ENCODE peak calls at places on chromosomes 7 and 10, in six cellular contexts. S is activated CD4-positive, alpha-beta memory T cell treated with anti-CD3 and anti-CD28 coated beads, Interleukin-2, amount 10 ng/mL, durations not matched to agents 7 days and 5 days; Q is mesendoderm; E is islet precursor cell; I is hippocampal formation; B is HTR-8/SVneo. T is an unnamed sample.
A peak's percentile ranks its signal among the peaks of the same experiment; 100 is the strongest.

GRCh38 chr7:50801907-50802306 is 19.2 kb upstream of the GRB10 start:
- DNase-seq in B (no peak), Q (no peak), S (no peak), E (no peak), I (no peak), T (no peak)

GRCh38 chr7:45922810-45923209 is 1.7 kb upstream of the IGFBP3 start:
- DNase-seq in B (no peak), S (peak; percentile 58), I (no peak), E (no peak), Q (peak; percentile 31), T (no peak)

GRCh38 chr10:6348091-6348862 is 145.5 kb downstream of the PFKFB3 start:
- DNase-seq in E (peak; percentile 37), S (peak; percentile 87), B (no peak), Q (peak; percentile 37), I (peak; percentile 21), T (no peak)

GRCh38 chr10:47058961-47059391 is 147.7 kb downstream of the PTPN20 start:
- DNase-seq in S (no peak), I (no peak), E (no peak), B (peak; percentile 36), Q (no peak), T (no peak)

GRCh38 chr7:83347836-83348482 is 185.3 kb upstream of the PCLO start:
- DNase-seq in Q (peak; percentile 83), B (peak; percentile 23), S (no peak), I (no peak), E (peak; percentile 83), T (peak; percentile 17)

GRCh38 chr7:73308074-73308664 is 457 bp downstream of the NSUN5 start:
- DNase-seq in Q (peak; percentile 22), E (no peak), S (no peak), B (no peak), I (no peak), T (no peak)

GRCh38 chr7:87797798-87798403 is 78.3 kb downstream of the SLC25A40 start:
- DNase-seq in E (peak; percentile 27), Q (peak; percentile 66), S (no peak), B (peak; percentile 17), I (no peak), T (no peak)

GRCh38 chr7:155058861-155059355 is 11.2 kb upstream of the HTR5A start:
- DNase-seq in Q (no peak), E (no peak), B (no peak), S (no peak), I (no peak), T (no peak)

GRCh38 chr7:100620239-100620638 is 7.9 kb downstream of the MOSPD3 start:
- DNase-seq in E (no peak), I (no peak), B (no peak), Q (no peak), S (no peak), T (no peak)

GRCh38 chr7:73578342-73579124 is at the start of gene TBL2:
- DNase-seq in I (peak; percentile 94), E (peak; percentile 100), S (peak; percentile 99), B (peak; percentile 86), Q (peak; percentile 99), T (peak; percentile 97)

GRCh38 chr7:102814025-102814471 is 65.2 kb downstream of the FAM185A start:
- DNase-seq in Q (no peak), B (no peak), I (no peak), E (no peak), S (no peak), T (peak; percentile 27)

GRCh38 chr10:15997313-15997712 is 137.0 kb upstream of the MINDY3 start:
- DNase-seq in E (no peak), B (no peak), I (no peak), S (no peak), Q (no peak), T (no peak)

T was measured in hepatic stellate cell.